ENCODE peak calls at places on chromosomes 11 and 22, in nine cellular contexts. F, R, K, N, D, H, G, O and B are unnamed samples.

GRCh38 chr11:130145975-130146776 is 13.4 kb upstream of the ST14 start:
- DNase-seq in O (no peak), R (no peak), H (no peak), K (no peak), G (peak), D (no peak), F (no peak), N (peak), B (peak)

GRCh38 chr22:48826546-48826945 is 1001.1 kb downstream of the BRD1 start:
- DNase-seq in N (no peak), D (no peak), G (no peak), K (no peak), H (no peak), O (no peak), F (no peak), R (no peak), B (no peak)

GRCh38 chr11:23359297-23359696 is 499.0 kb upstream of the CCDC179 start:
- DNase-seq in G (no peak), H (no peak), F (no peak), N (peak), R (peak), K (peak), D (no peak), O (no peak), B (peak)

GRCh38 chr11:109342261-109342660 is 79.7 kb upstream of the C11orf87 start:
- DNase-seq in D (no peak), R (no peak), O (no peak), K (no peak), F (no peak), G (no peak), N (no peak), H (no peak), B (no peak)

GRCh38 chr11:28566643-28567042 is 458.5 kb downstream of the METTL15 start:
- DNase-seq in F (peak), K (peak), G (no peak), N (peak), R (peak), O (peak), H (peak), D (no peak), B (peak)

GRCh38 chr11:131851951-131852350 is 481.5 kb downstream of the NTM start:
- DNase-seq in F (no peak), K (no peak), D (no peak), H (no peak), N (peak), O (no peak), G (no peak), R (no peak), B (no peak)

GRCh38 chr22:27752771-27753170 is 48.8 kb downstream of the MN1 start:
- DNase-seq in O (no peak), G (no peak), F (peak), R (peak), K (no peak), N (no peak), H (peak), D (no peak), B (no peak)

GRCh38 chr11:75268626-75269366 is 28.2 kb downstream of the TPBGL start:
- DNase-seq in D (no peak), H (no peak), K (no peak), N (no peak), G (no peak), O (no peak), R (no peak), F (no peak), B (no peak)

GRCh38 chr22:39444937-39445465 is 11.8 kb upstream of the MGAT3 start:
- DNase-seq in N (no peak), G (no peak), K (no peak), O (no peak), F (no peak), D (no peak), H (no peak), R (no peak), B (no peak)

GRCh38 chr22:30423959-30424380 is 1.6 kb upstream of the MTFP1 start:
- DNase-seq in D (peak), K (peak), F (peak), G (peak), O (peak), H (peak), N (peak), R (peak), B (peak)

GRCh38 chr11:48116843-48117242 is 99.8 kb upstream of the OR4B1 start:
- DNase-seq in R (no peak), F (no peak), G (no peak), K (no peak), N (no peak), H (no peak), O (no peak), D (no peak), B (no peak)

GRCh38 chr11:130909650-130910049 is 6.6 kb downstream of the SNX19 start:
- DNase-seq in F (no peak), G (no peak), N (no peak), K (peak), R (peak), H (no peak), D (no peak), O (no peak), B (no peak)

GRCh38 chr11:49995559-49995958 is 13.2 kb upstream of the OR4C12 start:
- DNase-seq in R (peak), O (no peak), K (no peak), N (peak), H (peak), F (no peak), G (peak), D (no peak), B (peak)

GRCh38 chr11:64245401-64245796 is 1.3 kb downstream of the PPP1R14B start:
- DNase-seq in D (peak), R (no peak), F (no peak), H (peak), N (peak), K (no peak), G (no peak), O (no peak), B (peak)

GRCh38 chr22:33666661-33667619 is 253.3 kb downstream of the LARGE1 start:
- DNase-seq in D (no peak), F (no peak), G (no peak), R (no peak), N (no peak), H (peak), K (no peak), O (no peak), B (peak)

GRCh38 chr22:40009231-40009769 is 14.5 kb downstream of the FAM83F start:
- DNase-seq in H (no peak), G (peak), O (peak), N (peak), D (no peak), R (peak), F (no peak), K (no peak), B (no peak)

GRCh38 chr11:17431139-17431538 is 42.7 kb upstream of the KCNJ11 start:
- DNase-seq in H (no peak), D (no peak), F (peak), R (no peak), N (no peak), O (no peak), G (no peak), K (no peak), B (no peak)

GRCh38 chr11:7089328-7090251 is 792 bp downstream of the RBMXL2 start:
- DNase-seq in K (no peak), F (no peak), O (no peak), H (no peak), N (no peak), G (no peak), R (no peak), D (no peak), B (no peak)

GRCh38 chr11:107043242-107043991 is 25.1 kb upstream of the GUCY1A2 start:
- DNase-seq in R (peak), H (no peak), K (peak), F (no peak), D (no peak), O (no peak), G (no peak), N (no peak), B (no peak)

GRCh38 chr11:24496371-24496727 is 504 bp upstream of the LUZP2 start:
- DNase-seq in N (no peak), O (no peak), G (peak), H (no peak), R (no peak), D (no peak), K (no peak), F (no peak), B (peak)

GRCh38 chr11:78783301-78783700 is 208.6 kb upstream of the NARS2 start:
- DNase-seq in D (no peak), G (no peak), O (no peak), N (no peak), H (no peak), F (no peak), R (no peak), K (no peak), B (no peak)

GRCh38 chr11:114264381-114264780 is 31.8 kb upstream of the NNMT start:
- DNase-seq in H (no peak), D (no peak), K (no peak), O (no peak), R (no peak), N (no peak), F (no peak), G (no peak), B (no peak)

GRCh38 chr22:44519895-44520294 is 21.9 kb upstream of the RTL6 start:
- DNase-seq in N (no peak), O (no peak), H (peak), F (no peak), D (no peak), K (no peak), R (no peak), G (no peak), B (peak)

GRCh38 chr11:1864831-1865665 is 12.2 kb downstream of the LSP1 start:
- DNase-seq in H (no peak), O (no peak), R (no peak), G (no peak), F (no peak), N (peak), K (no peak), D (no peak), B (peak)

GRCh38 chr11:119126675-119127268 is 5.4 kb downstream of the HINFP start:
- DNase-seq in F (no peak), R (no peak), D (no peak), H (no peak), K (no peak), G (no peak), O (no peak), N (peak), B (no peak)
- H3K4me3 ChIP-seq in F (no peak), R (no peak), D (no peak), H (no peak), K (no peak), G (no peak), O (no peak), N (no peak), B (no peak)

DNA sequence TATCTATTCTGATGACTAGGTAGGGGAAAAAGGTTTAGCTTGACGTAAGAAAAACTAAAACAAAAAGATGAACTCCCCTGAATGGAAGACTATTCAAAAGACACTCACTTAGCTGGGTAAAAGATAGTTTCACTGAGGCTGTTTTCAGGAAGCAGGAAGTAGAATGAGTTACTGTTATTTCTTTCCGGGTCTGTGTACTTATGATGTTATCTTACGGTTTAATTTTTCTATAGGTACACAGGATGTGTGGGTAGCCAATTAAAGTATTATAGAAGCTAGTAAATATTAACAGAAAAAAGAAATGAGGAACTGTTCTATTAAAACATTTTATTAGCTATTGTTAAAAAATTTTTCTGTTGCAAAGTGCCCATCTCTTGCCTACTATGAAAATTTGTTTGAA is 45.8 kb upstream of the MMP7 start:
- DNase-seq in N (no peak), O (no peak), H (no peak), D (no peak), G (no peak), F (no peak), R (no peak), K (no peak), B (no peak)
- H3K4me3 ChIP-seq in N (no peak), O (no peak), H (no peak), D (no peak), G (no peak), F (no peak), R (no peak), K (no peak), B (no peak)

DNA sequence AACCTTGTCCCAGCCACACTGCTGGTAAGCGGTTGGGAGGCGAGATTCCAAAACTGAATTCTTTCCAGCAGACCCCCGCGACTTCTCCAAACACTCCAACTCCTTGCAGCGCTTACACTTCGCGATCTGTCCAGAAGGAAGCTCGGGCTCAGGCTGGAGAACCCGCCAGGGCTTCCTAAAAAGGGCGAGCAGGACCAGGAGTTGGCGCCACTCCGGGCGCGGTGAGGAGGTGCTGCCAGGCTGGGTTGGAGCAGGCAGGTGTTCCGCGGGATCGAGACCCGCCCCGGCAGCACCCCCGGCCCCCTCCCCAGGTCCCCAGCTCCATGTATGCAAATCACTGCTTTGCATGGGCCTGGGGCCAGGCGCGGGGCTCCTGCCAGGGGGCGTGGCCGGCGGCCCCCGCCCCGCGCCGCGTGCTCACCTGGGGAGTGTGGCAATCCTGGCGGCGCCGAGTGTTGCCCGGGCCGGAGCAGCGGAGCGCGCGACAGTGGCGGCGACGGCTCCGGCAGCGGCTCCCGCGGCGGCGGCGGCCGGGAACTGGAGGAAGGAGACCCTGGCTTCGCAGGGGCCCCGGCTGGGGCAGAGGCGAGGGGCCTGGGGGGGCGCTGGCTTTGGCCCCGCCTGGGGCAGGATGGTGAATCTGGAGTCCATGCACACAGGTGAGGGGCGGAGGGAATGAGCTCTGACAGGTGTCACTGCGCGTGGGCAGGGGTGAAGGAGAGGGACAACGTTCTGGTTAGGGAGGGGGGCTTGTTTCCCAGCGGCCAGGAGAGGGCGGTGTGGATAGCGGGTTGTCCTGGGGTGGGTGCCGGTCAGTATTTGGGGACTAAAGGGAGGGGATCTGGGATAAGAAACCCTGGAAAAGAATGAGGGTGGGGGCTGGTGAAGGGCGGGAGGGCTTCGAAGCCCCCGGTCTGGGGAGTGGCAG is at the start of gene POU2F3:
- DNase-seq in K (no peak), F (no peak), O (no peak), R (no peak), N (peak), G (no peak), D (no peak), H (no peak), B (no peak)
- H3K4me3 ChIP-seq in K (no peak), F (no peak), O (no peak), R (no peak), N (no peak), G (peak), D (no peak), H (no peak), B (no peak)

GRCh38 chr22:37017356-37017755 is 1.9 kb downstream of the TST start:
- DNase-seq in R (no peak), H (no peak), O (no peak), K (no peak), D (no peak), G (no peak), F (no peak), N (no peak), B (no peak)
- H3K4me3 ChIP-seq in R (no peak), H (no peak), O (no peak), K (no peak), D (no peak), G (no peak), F (no peak), N (no peak), B (no peak)

GRCh38 chr11:117992620-117993019 is 6.4 kb downstream of the IL10RA start:
- DNase-seq in N (no peak), O (no peak), R (no peak), G (no peak), H (no peak), F (no peak), D (no peak), K (no peak), B (no peak)

GRCh38 chr11:117992136-117992535 is 5.9 kb downstream of the IL10RA start:
- DNase-seq in D (no peak), K (no peak), F (no peak), H (no peak), R (no peak), O (no peak), N (no peak), G (no peak), B (no peak)

GRCh38 chr11:117985953-117986887 is at the start of gene IL10RA:
- DNase-seq in D (peak), N (peak), H (peak), R (peak), K (no peak), G (peak), O (peak), F (peak), B (peak)

GRCh38 chr11:117986981-117987495 is 844 bp downstream of the IL10RA start:
- DNase-seq in H (no peak), O (no peak), F (no peak), K (no peak), D (peak), N (no peak), G (no peak), R (no peak), B (no peak)

DNA sequence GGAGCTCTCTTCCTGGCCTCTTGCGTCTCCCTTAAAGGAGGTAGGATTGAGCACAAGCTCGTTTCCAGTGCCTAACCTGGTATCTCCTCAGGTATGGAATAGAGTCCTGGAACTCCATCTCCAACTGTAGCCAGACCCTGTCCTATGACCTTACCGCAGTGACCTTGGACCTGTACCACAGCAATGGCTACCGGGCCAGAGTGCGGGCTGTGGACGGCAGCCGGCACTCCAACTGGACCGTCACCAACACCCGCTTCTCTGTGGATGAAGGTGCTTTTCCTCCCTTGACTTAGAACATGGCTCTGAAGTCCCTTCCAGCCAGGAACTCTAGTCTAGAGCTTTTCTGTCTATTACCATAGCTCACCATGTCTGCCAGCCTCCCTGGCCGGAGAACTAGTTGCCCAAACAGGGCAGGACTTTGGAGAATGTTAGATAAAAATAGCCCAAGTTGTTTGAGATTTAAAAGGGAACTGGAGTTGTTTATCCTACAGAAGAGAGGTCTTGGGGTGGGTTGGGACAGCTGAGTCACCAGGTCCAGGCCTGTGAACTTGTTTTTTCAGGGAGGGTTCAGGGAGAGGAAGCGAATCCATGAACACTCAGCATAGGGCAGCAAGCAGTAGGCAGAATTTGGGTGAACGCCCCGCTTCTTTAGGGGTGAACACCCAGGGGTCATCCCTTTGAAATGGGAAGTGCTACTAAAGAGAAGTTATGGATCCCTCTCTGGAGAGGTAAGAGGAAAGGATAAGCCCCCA is 3.3 kb downstream of the IL10RA start:
- DNase-seq in H (no peak), K (no peak), N (no peak), G (no peak), D (no peak), F (no peak), R (no peak), O (no peak), B (peak)
- H3K4me3 ChIP-seq in H (no peak), K (no peak), N (no peak), G (no peak), D (peak), F (no peak), R (no peak), O (no peak), B (no peak)

GRCh38 chr11:831951-832528 is 712 bp upstream of the CD151 start:
- DNase-seq in F (no peak), N (no peak), O (no peak), K (no peak), D (no peak), G (no peak), H (no peak), R (no peak), B (no peak)
- H3K4me3 ChIP-seq in F (peak), N (no peak), O (peak), K (peak), D (no peak), G (peak), H (peak), R (peak), B (peak)

GRCh38 chr11:73980001-73980960 is 2.4 kb downstream of the UCP2 start:
- DNase-seq in F (no peak), G (no peak), K (no peak), O (no peak), D (peak), H (peak), N (peak), R (no peak), B (no peak)
- H3K4me3 ChIP-seq in F (no peak), G (no peak), K (no peak), O (no peak), D (peak), H (no peak), N (no peak), R (no peak), B (peak)

DNA sequence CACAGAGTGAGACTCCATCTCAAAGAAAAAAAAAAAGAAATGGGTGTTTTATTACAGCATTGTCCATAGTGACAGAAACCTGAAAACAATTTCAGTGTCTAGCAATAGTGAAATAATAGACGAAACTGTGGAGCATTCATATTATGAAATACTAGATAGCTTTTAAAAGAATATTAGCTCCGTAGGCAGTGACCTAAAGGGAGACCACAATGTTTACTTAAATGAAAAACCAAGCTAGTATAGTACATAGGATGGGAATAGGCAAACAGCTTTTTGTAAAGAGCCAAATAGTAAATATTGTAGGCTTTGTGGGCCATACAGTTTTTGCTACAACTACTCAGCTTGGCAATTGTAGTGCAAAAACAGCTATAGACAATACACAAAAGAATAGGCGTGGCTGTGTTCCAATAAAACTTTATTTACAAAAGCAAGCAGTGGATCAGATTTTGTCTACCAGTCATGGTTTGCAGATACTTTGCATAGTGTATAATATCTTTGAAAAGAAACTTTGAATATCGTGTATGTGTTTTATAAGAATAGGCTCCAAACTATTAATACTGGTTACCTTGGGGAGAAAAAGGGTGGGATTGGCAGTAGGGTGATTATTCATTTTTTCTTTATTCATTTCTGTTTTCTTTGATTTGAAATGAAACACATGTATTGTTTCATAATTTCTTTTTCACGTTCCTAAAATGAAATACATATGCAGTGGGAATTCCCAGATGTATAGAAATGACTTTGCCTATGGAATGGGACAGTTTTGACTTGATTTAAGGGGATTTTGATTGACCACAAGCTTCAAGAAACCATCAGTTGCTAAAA is 50.7 kb downstream of the PRR5L start:
- DNase-seq in G (no peak), D (no peak), R (no peak), K (no peak), O (no peak), F (no peak), N (no peak), H (no peak), B (no peak)
- H3K4me3 ChIP-seq in G (no peak), D (no peak), R (no peak), K (no peak), O (no peak), F (no peak), N (no peak), H (no peak), B (no peak)